ENCODE peak calls at places on chromosomes 1 and 21, in four cellular contexts. One of them, this sample, is unnamed.
A peak's percentile ranks its signal among the peaks of the same experiment; 100 is the strongest.

GRCh38 chr1:209652873-209653401 is 712 bp upstream of the LAMB3 start:
- DNase-seq in kidney tubule cell: peak; percentile 100
- DNase-seq in T47D: peak; percentile 78
- DNase-seq in activated T-helper 1 cell treated with Interleukin-2 at 50 U/mL for 16 hours: no peak
- DNase-seq in this sample: no peak

GRCh38 chr1:178417858-178418257 is 78.9 kb downstream of the CLEC20A start:
- DNase-seq in T47D: no peak
- DNase-seq in kidney tubule cell: peak; percentile 86
- DNase-seq in activated T-helper 1 cell treated with Interleukin-2 at 50 U/mL for 16 hours: no peak
- DNase-seq in this sample: no peak

GRCh38 chr1:19424651-19425570 is 60.4 kb downstream of the CAPZB start:
- DNase-seq in T47D: no peak
- DNase-seq in activated T-helper 1 cell treated with Interleukin-2 at 50 U/mL for 16 hours: no peak
- DNase-seq in kidney tubule cell: no peak
- DNase-seq in this sample: no peak

GRCh38 chr1:12505176-12505575 is 112.8 kb downstream of the DHRS3 start:
- DNase-seq in T47D: no peak
- DNase-seq in kidney tubule cell: no peak
- DNase-seq in activated T-helper 1 cell treated with Interleukin-2 at 50 U/mL for 16 hours: no peak
- DNase-seq in this sample: no peak

GRCh38 chr1:14263671-14264070 is 334.8 kb upstream of the KAZN start:
- DNase-seq in kidney tubule cell: no peak
- DNase-seq in T47D: no peak
- DNase-seq in activated T-helper 1 cell treated with Interleukin-2 at 50 U/mL for 16 hours: no peak
- DNase-seq in this sample: no peak

GRCh38 chr1:228281631-228282328 is 73.9 kb downstream of the OBSCN start:
- DNase-seq in kidney tubule cell: no peak
- DNase-seq in T47D: no peak
- DNase-seq in activated T-helper 1 cell treated with Interleukin-2 at 50 U/mL for 16 hours: no peak
- DNase-seq in this sample: no peak

GRCh38 chr1:85465099-85465790 is at the start of gene DDAH1:
- DNase-seq in T47D: peak; percentile 59
- DNase-seq in activated T-helper 1 cell treated with Interleukin-2 at 50 U/mL for 16 hours: no peak
- DNase-seq in kidney tubule cell: peak; percentile 80
- DNase-seq in this sample: no peak

GRCh38 chr1:3065396-3065795 is 3.6 kb upstream of the PRDM16 start:
- DNase-seq in activated T-helper 1 cell treated with Interleukin-2 at 50 U/mL for 16 hours: no peak
- DNase-seq in T47D: no peak
- DNase-seq in kidney tubule cell: no peak
- DNase-seq in this sample: no peak

GRCh38 chr1:228105996-228106799 is 2.9 kb downstream of the MRPL55 start:
- DNase-seq in kidney tubule cell: no peak
- DNase-seq in T47D: no peak
- DNase-seq in activated T-helper 1 cell treated with Interleukin-2 at 50 U/mL for 16 hours: no peak
- DNase-seq in this sample: no peak

GRCh38 chr1:12521096-12521495 is 96.9 kb downstream of the DHRS3 start:
- DNase-seq in kidney tubule cell: no peak
- DNase-seq in activated T-helper 1 cell treated with Interleukin-2 at 50 U/mL for 16 hours: no peak
- DNase-seq in T47D: no peak
- DNase-seq in this sample: no peak

GRCh38 chr21:46154955-46155513 is 345 bp downstream of the FTCD start:
- DNase-seq in T47D: no peak
- DNase-seq in activated T-helper 1 cell treated with Interleukin-2 at 50 U/mL for 16 hours: no peak
- DNase-seq in kidney tubule cell: no peak
- DNase-seq in this sample: no peak

GRCh38 chr21:43718872-43719747 is at the start of gene PDXK:
- DNase-seq in T47D: peak; percentile 63
- DNase-seq in kidney tubule cell: peak; percentile 91
- DNase-seq in activated T-helper 1 cell treated with Interleukin-2 at 50 U/mL for 16 hours: peak; percentile 62
- DNase-seq in this sample: peak; percentile 60

GRCh38 chr1:160739098-160739511 is at the start of gene SLAMF7:
- DNase-seq in activated T-helper 1 cell treated with Interleukin-2 at 50 U/mL for 16 hours: no peak
- DNase-seq in T47D: no peak
- DNase-seq in kidney tubule cell: peak; percentile 25
- DNase-seq in this sample: no peak

GRCh38 chr1:168709896-168710305 is 19.1 kb downstream of the DPT start:
- DNase-seq in kidney tubule cell: peak; percentile 84
- DNase-seq in T47D: no peak
- DNase-seq in activated T-helper 1 cell treated with Interleukin-2 at 50 U/mL for 16 hours: no peak
- DNase-seq in this sample: no peak

GRCh38 chr1:7150951-7151350 is 365.7 kb downstream of the CAMTA1 start:
- DNase-seq in activated T-helper 1 cell treated with Interleukin-2 at 50 U/mL for 16 hours: no peak
- DNase-seq in kidney tubule cell: no peak
- DNase-seq in T47D: no peak
- DNase-seq in this sample: no peak

GRCh38 chr1:147470079-147470478 is 71.2 kb upstream of the BCL9 start:
- DNase-seq in T47D: no peak
- DNase-seq in kidney tubule cell: no peak
- DNase-seq in activated T-helper 1 cell treated with Interleukin-2 at 50 U/mL for 16 hours: no peak
- DNase-seq in this sample: no peak

GRCh38 chr21:45864436-45864835 is 117.1 kb upstream of the COL6A1 start:
- DNase-seq in T47D: no peak
- DNase-seq in kidney tubule cell: no peak
- DNase-seq in activated T-helper 1 cell treated with Interleukin-2 at 50 U/mL for 16 hours: no peak
- DNase-seq in this sample: no peak

GRCh38 chr1:156924478-156925153 is 4.2 kb downstream of the LRRC71 start:
- DNase-seq in T47D: no peak
- DNase-seq in kidney tubule cell: no peak
- DNase-seq in activated T-helper 1 cell treated with Interleukin-2 at 50 U/mL for 16 hours: no peak
- DNase-seq in this sample: no peak

GRCh38 chr1:92481598-92482403 is 4.9 kb downstream of the GFI1 start:
- DNase-seq in activated T-helper 1 cell treated with Interleukin-2 at 50 U/mL for 16 hours: no peak
- DNase-seq in T47D: no peak
- DNase-seq in kidney tubule cell: no peak
- DNase-seq in this sample: no peak

GRCh38 chr1:159991513-159991912 is 37.5 kb upstream of the SLAMF9 start:
- DNase-seq in kidney tubule cell: no peak
- DNase-seq in activated T-helper 1 cell treated with Interleukin-2 at 50 U/mL for 16 hours: no peak
- DNase-seq in T47D: no peak
- DNase-seq in this sample: no peak

GRCh38 chr1:176752505-176752904 is 289.5 kb downstream of the PAPPA2 start:
- DNase-seq in activated T-helper 1 cell treated with Interleukin-2 at 50 U/mL for 16 hours: no peak
- DNase-seq in kidney tubule cell: peak; percentile 6
- DNase-seq in T47D: no peak
- DNase-seq in this sample: no peak

GRCh38 chr1:98322966-98323365 is 338.6 kb upstream of the SNX7 start:
- DNase-seq in activated T-helper 1 cell treated with Interleukin-2 at 50 U/mL for 16 hours: no peak
- DNase-seq in T47D: no peak
- DNase-seq in kidney tubule cell: peak; percentile 22
- DNase-seq in this sample: no peak

GRCh38 chr1:204733869-204734596 is 48.5 kb upstream of the LRRN2 start:
- DNase-seq in kidney tubule cell: no peak
- DNase-seq in T47D: no peak
- DNase-seq in activated T-helper 1 cell treated with Interleukin-2 at 50 U/mL for 16 hours: no peak
- DNase-seq in this sample: no peak

GRCh38 chr1:43774359-43774758 is 67.0 kb downstream of the ST3GAL3 start:
- DNase-seq in activated T-helper 1 cell treated with Interleukin-2 at 50 U/mL for 16 hours: no peak
- DNase-seq in kidney tubule cell: peak; percentile 32
- DNase-seq in T47D: no peak
- DNase-seq in this sample: no peak

GRCh38 chr1:36203554-36204346 is 20.5 kb upstream of the THRAP3 start:
- DNase-seq in T47D: no peak
- DNase-seq in kidney tubule cell: peak; percentile 67
- DNase-seq in activated T-helper 1 cell treated with Interleukin-2 at 50 U/mL for 16 hours: no peak
- DNase-seq in this sample: no peak

GRCh38 chr1:201537966-201538617 is 835 bp upstream of the NAV1 start:
- DNase-seq in T47D: no peak
- DNase-seq in activated T-helper 1 cell treated with Interleukin-2 at 50 U/mL for 16 hours: no peak
- DNase-seq in kidney tubule cell: peak; percentile 47
- DNase-seq in this sample: no peak

GRCh38 chr1:173429517-173430477 is 47.3 kb upstream of the PRDX6 start:
- DNase-seq in kidney tubule cell: peak; percentile 70
- DNase-seq in activated T-helper 1 cell treated with Interleukin-2 at 50 U/mL for 16 hours: peak; percentile 42
- DNase-seq in T47D: no peak
- DNase-seq in this sample: peak; percentile 56

GRCh38 chr1:88892146-88892877 is 945 bp upstream of the GTF2B start:
- DNase-seq in kidney tubule cell: peak; percentile 56
- DNase-seq in T47D: no peak
- DNase-seq in activated T-helper 1 cell treated with Interleukin-2 at 50 U/mL for 16 hours: no peak
- DNase-seq in this sample: no peak

GRCh38 chr1:44636711-44637589 is 37.3 kb downstream of the TMEM53 start:
- DNase-seq in T47D: no peak
- DNase-seq in activated T-helper 1 cell treated with Interleukin-2 at 50 U/mL for 16 hours: no peak
- DNase-seq in kidney tubule cell: no peak
- DNase-seq in this sample: no peak

GRCh38 chr21:22993822-22994574 is 1995.8 kb downstream of the NCAM2 start:
- DNase-seq in kidney tubule cell: no peak
- DNase-seq in activated T-helper 1 cell treated with Interleukin-2 at 50 U/mL for 16 hours: no peak
- DNase-seq in T47D: no peak
- DNase-seq in this sample: no peak

GRCh38 chr1:240701412-240701811 is 89.5 kb upstream of the GREM2 start:
- DNase-seq in T47D: no peak
- DNase-seq in activated T-helper 1 cell treated with Interleukin-2 at 50 U/mL for 16 hours: no peak
- DNase-seq in kidney tubule cell: no peak
- DNase-seq in this sample: no peak

GRCh38 chr1:229751629-229752028 is 125.6 kb downstream of the URB2 start:
- DNase-seq in T47D: no peak
- DNase-seq in activated T-helper 1 cell treated with Interleukin-2 at 50 U/mL for 16 hours: no peak
- DNase-seq in kidney tubule cell: no peak
- DNase-seq in this sample: no peak

GRCh38 chr1:117658676-117659075 is 52.8 kb downstream of the TENT5C start:
- DNase-seq in kidney tubule cell: no peak
- DNase-seq in activated T-helper 1 cell treated with Interleukin-2 at 50 U/mL for 16 hours: peak; percentile 58
- DNase-seq in T47D: no peak
- DNase-seq in this sample: peak; percentile 42

GRCh38 chr1:61255324-61255703 is 173.0 kb downstream of the NFIA start:
- DNase-seq in kidney tubule cell: no peak
- DNase-seq in activated T-helper 1 cell treated with Interleukin-2 at 50 U/mL for 16 hours: no peak
- DNase-seq in T47D: no peak
- DNase-seq in this sample: no peak